ENCODE peak calls at places on chromosomes 5 and 9, in six cellular contexts. B is dorsolateral prefrontal cortex, Z is Peyer's patch, X is K562, M is heart right ventricle, R is pancreas. E is an unnamed sample.

GRCh38 chr9:22111871-22112247 is 102.8 kb upstream of the CDKN2B start:
- DNase-seq in Z (no peak), R (no peak), M (no peak), X (no peak), B (no peak), E (no peak)

GRCh38 chr5:142680605-142681259 is 5.2 kb downstream of the FGF1 start:
- DNase-seq in B (no peak), M (no peak), R (no peak), X (no peak), Z (no peak), E (no peak)

GRCh38 chr9:90919883-90920282 is 118.3 kb downstream of the SYK start:
- DNase-seq in B (peak; percentile 14), R (no peak), M (peak; percentile 52), Z (no peak), X (no peak), E (no peak)

GRCh38 chr9:4973246-4973645 is 11.8 kb upstream of the JAK2 start:
- DNase-seq in Z (no peak), X (no peak), R (no peak), B (no peak), M (no peak), E (no peak)

GRCh38 chr9:112084334-112084733 is 90.8 kb downstream of the SUSD1 start:
- DNase-seq in X (no peak), R (no peak), M (no peak), Z (no peak), B (no peak), E (no peak)

GRCh38 chr5:91133183-91133582 is 249.9 kb downstream of the ARRDC3 start:
- DNase-seq in M (no peak), B (no peak), R (no peak), X (no peak), Z (no peak), E (no peak)

GRCh38 chr5:143826909-143827514 is 15.1 kb downstream of the HMHB1 start:
- DNase-seq in X (no peak), B (no peak), M (no peak), R (no peak), Z (no peak), E (no peak)

GRCh38 chr9:91949293-91949945 is 609 bp downstream of the ROR2 start:
- DNase-seq in M (no peak), B (no peak), Z (no peak), X (no peak), R (peak; percentile 73), E (peak; percentile 58)

GRCh38 chr5:119852140-119852539 is 222.8 kb downstream of the FAM170A start:
- DNase-seq in X (no peak), M (no peak), R (no peak), Z (no peak), B (no peak), E (no peak)

GRCh38 chr9:88388886-88389617 is 808 bp downstream of the SPIN1 start:
- DNase-seq in M (no peak), X (peak; percentile 68), B (peak; percentile 29), R (no peak), Z (peak; percentile 29), E (peak; percentile 77)

GRCh38 chr5:139748505-139748826 is 47.1 kb upstream of the PSD2 start:
- DNase-seq in X (no peak), Z (no peak), R (no peak), M (no peak), B (no peak), E (no peak)

GRCh38 chr5:6328173-6328572 is 50.2 kb downstream of the MED10 start:
- DNase-seq in B (no peak), R (no peak), Z (no peak), X (peak; percentile 56), M (peak; percentile 16), E (peak; percentile 78)

GRCh38 chr5:145990077-145990653 is 53.8 kb downstream of the SH3RF2 start:
- DNase-seq in R (no peak), Z (no peak), X (no peak), B (no peak), M (no peak), E (no peak)

GRCh38 chr9:111730937-111731567 is 63.7 kb downstream of the SHOC1 start:
- DNase-seq in M (no peak), Z (no peak), X (no peak), B (no peak), R (no peak), E (no peak)

GRCh38 chr5:148805323-148806290 is 20.8 kb upstream of the ADRB2 start:
- DNase-seq in Z (peak; percentile 20), R (no peak), M (peak; percentile 51), X (peak; percentile 71), B (no peak), E (no peak)

GRCh38 chr5:143515829-143516228 is 112.3 kb upstream of the NR3C1 start:
- DNase-seq in R (no peak), B (no peak), M (peak; percentile 34), Z (no peak), X (no peak), E (no peak)

GRCh38 chr5:116766470-116766947 is 191.9 kb upstream of the SEMA6A start:
- DNase-seq in R (no peak), Z (no peak), M (no peak), B (no peak), X (peak; percentile 31), E (no peak)

GRCh38 chr9:137411260-137411659 is 11.7 kb downstream of the EXD3 start:
- DNase-seq in X (no peak), B (no peak), R (no peak), M (no peak), Z (no peak), E (no peak)

GRCh38 chr9:71766663-71767062 is 1.6 kb downstream of the CEMIP2 start:
- DNase-seq in B (no peak), Z (no peak), X (no peak), M (no peak), R (no peak), E (no peak)

GRCh38 chr9:79257215-79257614 is 314.6 kb upstream of the TLE4 start:
- DNase-seq in M (no peak), B (peak; percentile 36), X (no peak), R (no peak), Z (no peak), E (peak; percentile 25)

GRCh38 chr5:106481375-106481774 is 1189.4 kb downstream of the EFNA5 start:
- DNase-seq in R (no peak), B (no peak), Z (no peak), X (no peak), M (no peak), E (no peak)

GRCh38 chr9:129514891-129515290 is 106.0 kb downstream of the C9orf50 start:
- DNase-seq in Z (no peak), R (no peak), X (no peak), M (no peak), B (no peak), E (no peak)

GRCh38 chr5:73299017-73299630 is 126.1 kb downstream of the TMEM174 start:
- DNase-seq in R (no peak), M (no peak), X (no peak), Z (no peak), B (no peak), E (no peak)

GRCh38 chr9:111759762-111760639 is 34.7 kb downstream of the SHOC1 start:
- DNase-seq in M (no peak), B (peak; percentile 4), X (peak; percentile 83), Z (peak; percentile 31), R (no peak), E (no peak)

GRCh38 chr9:99269429-99269828 is 47.3 kb downstream of the SEC61B start:
- DNase-seq in B (no peak), X (no peak), R (no peak), Z (no peak), M (no peak), E (no peak)

GRCh38 chr9:69131682-69132081 is 42.4 kb upstream of the TJP2 start:
- DNase-seq in X (no peak), R (no peak), M (no peak), Z (no peak), B (no peak), E (peak; percentile 37)

GRCh38 chr5:10021248-10021647 is 228.4 kb downstream of the ATPSCKMT start:
- DNase-seq in R (no peak), B (no peak), Z (no peak), X (no peak), M (no peak), E (no peak)
- TF ChIP-seq CTCF in R (no peak), B (no peak), Z (no peak), X (no peak), M (no peak), E (no peak)

GRCh38 chr5:1462358-1462757 is 17.1 kb upstream of the SLC6A3 start:
- DNase-seq in Z (no peak), B (no peak), X (no peak), R (peak; percentile 42), M (no peak), E (no peak)
- TF ChIP-seq CTCF in Z (no peak), B (no peak), X (no peak), R (no peak), M (no peak), E (no peak)

GRCh38 chr9:86795047-86795437 is 152.3 kb downstream of the GAS1 start:
- DNase-seq in Z (no peak), X (no peak), R (no peak), M (no peak), B (no peak), E (no peak)

GRCh38 chr9:86794356-86795046 is 152.8 kb downstream of the GAS1 start:
- DNase-seq in Z (no peak), X (no peak), M (no peak), B (no peak), R (no peak), E (no peak)

GRCh38 chr9:86792136-86792535 is 155.2 kb downstream of the GAS1 start:
- DNase-seq in B (no peak), R (no peak), X (no peak), Z (no peak), M (no peak), E (no peak)

GRCh38 chr9:86796671-86797070 is 150.6 kb downstream of the GAS1 start:
- DNase-seq in X (no peak), M (no peak), Z (no peak), B (no peak), R (no peak), E (no peak)

GRCh38 chr9:86795861-86796497 is 151.3 kb downstream of the GAS1 start:
- DNase-seq in M (no peak), Z (no peak), R (no peak), X (no peak), B (no peak), E (no peak)
- TF ChIP-seq CTCF in M (no peak), Z (no peak), R (no peak), X (no peak), B (no peak), E (no peak)

DNA sequence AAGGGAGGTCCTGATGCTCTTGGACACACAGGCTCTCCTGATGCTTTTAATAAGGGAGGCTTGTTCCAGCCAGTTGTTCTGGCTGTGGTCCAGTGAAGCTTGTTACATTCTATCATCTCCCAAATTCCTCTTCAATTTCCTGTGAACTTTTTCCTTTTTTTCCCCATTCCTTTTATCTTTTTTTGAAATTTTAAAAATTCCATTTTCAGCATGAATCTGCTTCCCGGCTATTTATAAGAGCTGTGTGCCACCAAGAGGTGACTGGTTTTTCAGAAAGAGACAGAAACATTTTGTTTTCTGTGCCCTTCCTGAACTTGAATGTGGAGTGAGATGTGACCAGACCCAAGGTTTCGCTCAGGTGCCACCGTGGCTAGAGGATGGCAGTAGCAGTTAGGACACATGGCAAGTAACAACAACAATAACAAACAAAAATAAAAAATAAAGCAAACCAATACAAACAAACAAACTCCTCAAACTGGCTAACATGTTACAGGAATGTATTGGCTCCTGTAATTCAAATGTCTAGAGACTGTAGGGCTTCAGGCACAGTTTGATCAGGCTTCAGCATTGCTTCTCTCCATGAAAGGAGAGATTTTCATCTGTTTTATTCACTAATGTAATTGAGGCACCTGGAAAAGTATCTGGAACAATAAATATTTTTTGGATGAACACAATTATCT is 121.1 kb downstream of the BOD1 start:
- DNase-seq in R (no peak), Z (no peak), X (no peak), B (no peak), M (no peak), E (no peak)
- TF ChIP-seq CTCF in R (no peak), Z (no peak), X (no peak), B (peak; percentile 57), M (no peak), E (no peak)

GRCh38 chr5:167906209-167906853 is 385.1 kb upstream of the WWC1 start:
- DNase-seq in R (no peak), X (no peak), Z (no peak), B (no peak), M (no peak), E (no peak)
- TF ChIP-seq CTCF in R (no peak), X (no peak), Z (no peak), B (no peak), M (no peak), E (no peak)

E was measured in mesothelial cell of epicardium.